ENCODE peak calls at places on chromosome 3, in five cellular contexts. M, S, X, B and U are unnamed samples.

GRCh38 chr3:145942052-145942451 is 218.9 kb downstream of the PLOD2 start:
- DNase-seq in M (no peak), B (no peak), S (no peak), X (no peak), U (no peak)

GRCh38 chr3:53161820-53162671 is 1.0 kb downstream of the PRKCD start:
- DNase-seq in M (no peak), S (no peak), X (no peak), B (peak; percentile 35), U (no peak)

GRCh38 chr3:47475029-47475569 is 642 bp downstream of the SCAP start:
- DNase-seq in S (no peak), B (no peak), M (no peak), X (no peak), U (no peak)

GRCh38 chr3:153305189-153305588 is 143.2 kb downstream of the RAP2B start:
- DNase-seq in S (no peak), X (no peak), M (no peak), B (no peak), U (no peak)

GRCh38 chr3:10521772-10522441 is 16.5 kb upstream of the ATP2B2 start:
- DNase-seq in X (no peak), M (no peak), B (no peak), S (no peak), U (no peak)

GRCh38 chr3:184513276-184514150 is 48.1 kb upstream of the EPHB3 start:
- DNase-seq in B (peak; percentile 69), X (peak; percentile 90), S (peak; percentile 27), M (peak; percentile 90), U (peak; percentile 76)

GRCh38 chr3:57971975-57972374 is 36.2 kb upstream of the FLNB start:
- DNase-seq in S (no peak), X (no peak), M (no peak), B (no peak), U (no peak)

GRCh38 chr3:10867384-10867783 is 51.4 kb downstream of the SLC6A11 start:
- DNase-seq in M (no peak), B (no peak), S (no peak), X (no peak), U (no peak)

GRCh38 chr3:183540501-183541234 is 14.8 kb downstream of the KLHL6 start:
- DNase-seq in X (no peak), B (no peak), M (no peak), S (no peak), U (no peak)

GRCh38 chr3:122299872-122300460 is 25.1 kb upstream of the CSTA start:
- DNase-seq in B (peak; percentile 35), X (no peak), S (no peak), M (peak; percentile 0), U (no peak)

GRCh38 chr3:111329370-111329769 is 212.6 kb upstream of the CD96 start:
- DNase-seq in S (no peak), M (no peak), B (no peak), X (no peak), U (no peak)

GRCh38 chr3:163555918-163556317 is 1522.4 kb downstream of the SI start:
- DNase-seq in S (no peak), M (no peak), X (no peak), B (no peak), U (no peak)

GRCh38 chr3:125602752-125603649 is 7.7 kb upstream of the OSBPL11 start:
- DNase-seq in X (no peak), B (no peak), M (no peak), S (no peak), U (no peak)